ENCODE peak calls at places on chromosomes 4 and X, in seven cellular contexts. Y is brain microvascular endothelial cell, J is lower leg skin, K is coronary artery, V is tibial artery, M is fibroblast of lung, E is astrocyte of the spinal cord. Q is an unnamed sample.

GRCh38 chrX:9482408-9482807 is 17.6 kb downstream of the TBL1X start:
- DNase-seq in Y (no peak), J (no peak), K (no peak), V (no peak), M (no peak), E (no peak), Q (peak)

GRCh38 chr4:152979731-152980330 is 43.7 kb downstream of the FHDC1 start:
- DNase-seq in Y (no peak), J (no peak), K (no peak), V (no peak), M (no peak), E (no peak), Q (no peak)

GRCh38 chrX:41596586-41596985 is 92.2 kb upstream of the GPR34 start:
- DNase-seq in Y (peak), J (no peak), K (no peak), V (no peak), M (peak), E (peak), Q (no peak)

GRCh38 chr4:21380861-21381260 is 567.7 kb downstream of the KCNIP4 start:
- DNase-seq in Y (no peak), J (no peak), K (no peak), V (no peak), M (no peak), E (no peak), Q (no peak)

GRCh38 chr4:111837761-111838160 is 307.5 kb upstream of the FAM241A start:
- DNase-seq in Y (no peak), J (no peak), K (no peak), V (no peak), M (no peak), E (no peak), Q (no peak)

GRCh38 chrX:13898603-13899002 is 81.7 kb upstream of the GPM6B start:
- DNase-seq in Y (no peak), J (no peak), K (no peak), V (no peak), M (no peak), E (no peak), Q (peak)

GRCh38 chr4:48133668-48134444 is at the start of gene TXK:
- DNase-seq in Y (no peak), J (no peak), K (no peak), V (no peak), M (peak), E (peak), Q (no peak)

GRCh38 chrX:71103110-71103983 is 3.2 kb downstream of the CXorf65 start:
- DNase-seq in Y (no peak), J (no peak), K (no peak), V (no peak), M (no peak), E (no peak), Q (no peak)

GRCh38 chr4:40349561-40350198 is 14.5 kb downstream of the CHRNA9 start:
- DNase-seq in Y (peak), J (no peak), K (no peak), V (no peak), M (no peak), E (peak), Q (no peak)

GRCh38 chr4:69156913-69157312 is 57.6 kb downstream of the UGT2B11 start:
- DNase-seq in Y (no peak), J (no peak), K (no peak), V (no peak), M (no peak), E (no peak), Q (peak)

GRCh38 chr4:91283726-91284125 is 1020.0 kb upstream of the GRID2 start:
- DNase-seq in Y (no peak), J (no peak), K (no peak), V (no peak), M (no peak), E (no peak), Q (no peak)

GRCh38 chr4:74504212-74504611 is 59.3 kb downstream of the AREG start:
- DNase-seq in Y (peak), J (no peak), K (no peak), V (no peak), M (peak), E (peak), Q (peak)

GRCh38 chr4:108018884-108019187 is 29.1 kb downstream of the HADH start:
- DNase-seq in Y (no peak), J (no peak), K (no peak), V (no peak), M (no peak), E (no peak), Q (no peak)
- TF ChIP-seq CTCF in Y (no peak), J (no peak), K (peak), V (no peak), M (no peak), E (no peak), Q (no peak)

DNA sequence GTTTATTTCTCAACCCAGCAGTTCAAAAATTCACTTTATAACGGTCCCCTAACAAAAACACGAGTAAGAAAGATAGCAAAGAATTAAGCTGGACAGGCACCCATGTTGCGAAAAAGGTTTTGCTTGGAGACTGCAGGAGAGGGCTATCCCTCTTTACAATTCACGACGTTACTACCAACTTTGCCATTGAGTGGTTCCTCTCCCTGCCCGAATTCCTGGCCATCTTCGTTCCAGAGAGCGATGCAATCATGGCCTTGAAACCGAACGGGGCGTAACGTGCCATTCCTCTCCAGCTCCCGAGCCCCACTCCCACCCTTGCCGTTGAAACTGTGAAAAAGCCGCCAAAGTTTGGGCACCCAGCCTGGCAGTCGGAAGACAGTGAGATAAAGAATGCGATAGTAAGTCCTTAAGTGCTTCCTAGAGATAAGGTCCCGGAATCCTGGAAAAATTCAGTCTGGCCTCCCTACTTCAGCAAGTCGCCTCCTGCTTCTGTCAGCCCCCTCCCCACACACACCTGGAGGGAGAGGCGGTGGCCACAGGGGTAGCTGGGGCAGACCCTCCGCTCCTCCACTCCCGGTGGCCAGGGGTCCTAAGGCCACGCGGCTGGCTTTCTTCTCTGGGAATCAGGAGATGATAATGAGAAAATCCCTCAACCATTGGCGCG is 65.2 kb downstream of the FBXO8 start:
- DNase-seq in Y (no peak), J (no peak), K (no peak), V (no peak), M (peak), E (no peak), Q (no peak)
- H3K4me3 ChIP-seq in Y (no peak), J (no peak), K (peak), V (peak), M (peak), E (peak), Q (peak)

GRCh38 chr4:10625130-10625529 is 59.4 kb downstream of the CLNK start:
- DNase-seq in Y (no peak), J (no peak), K (no peak), V (no peak), M (no peak), E (peak), Q (no peak)

GRCh38 chr4:10620935-10621488 is 63.6 kb downstream of the CLNK start:
- DNase-seq in Y (no peak), J (no peak), K (no peak), V (no peak), M (no peak), E (no peak), Q (no peak)

GRCh38 chr4:10623862-10624261 is 60.7 kb downstream of the CLNK start:
- DNase-seq in Y (no peak), J (no peak), K (no peak), V (no peak), M (no peak), E (no peak), Q (no peak)

GRCh38 chr4:10623241-10623640 is 61.3 kb downstream of the CLNK start:
- DNase-seq in Y (peak), J (no peak), K (no peak), V (no peak), M (peak), E (peak), Q (no peak)

DNA sequence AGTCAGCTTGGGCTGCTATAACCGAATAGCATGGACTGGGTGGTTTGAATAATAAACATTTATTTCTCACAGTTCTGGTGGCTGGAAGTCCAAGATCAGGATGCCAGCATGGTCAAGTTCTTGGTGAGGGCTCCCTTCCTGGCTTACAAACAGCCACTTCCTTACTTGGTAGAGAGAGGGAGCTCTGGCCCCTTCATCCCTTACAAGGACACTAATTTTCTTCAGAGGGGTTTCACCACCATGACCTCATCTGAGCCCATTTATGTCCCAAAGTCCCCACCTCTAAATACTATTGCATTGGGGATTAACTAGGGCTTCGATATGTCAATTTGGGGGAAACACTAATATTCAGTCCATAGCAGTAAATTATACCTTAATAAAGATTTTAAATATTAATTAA is 61.8 kb downstream of the CLNK start:
- DNase-seq in Y (no peak), J (no peak), K (no peak), V (no peak), M (peak), E (no peak), Q (peak)
- TF ChIP-seq CTCF in Y (peak), J (no peak), K (no peak), V (no peak), M (peak), E (peak), Q (peak)

DNA sequence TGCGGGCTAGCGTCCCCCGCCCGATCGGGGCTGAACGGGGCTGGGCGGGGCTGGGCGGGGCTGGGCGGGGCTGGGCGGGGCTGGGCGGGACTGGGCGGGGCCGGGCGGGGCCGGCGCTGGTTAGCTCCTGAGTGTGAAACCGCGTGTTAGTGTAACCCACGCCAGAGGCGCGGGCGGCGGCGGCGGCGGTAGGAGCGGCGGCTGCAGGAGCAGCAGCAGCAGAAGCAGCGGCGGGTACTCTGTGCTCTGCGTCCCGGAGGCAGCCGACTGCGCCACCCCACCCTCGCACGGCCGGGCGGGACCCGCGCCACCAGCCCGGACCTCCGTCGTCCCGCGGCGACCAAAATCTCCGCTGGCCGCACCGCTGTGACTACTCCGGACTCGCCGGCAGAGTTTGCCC is 128.1 kb downstream of the LAS1L start:
- DNase-seq in Y (no peak), J (no peak), K (no peak), V (no peak), M (no peak), E (no peak), Q (no peak)
- H3K4me3 ChIP-seq in Y (no peak), J (no peak), K (peak), V (peak), M (no peak), E (no peak), Q (no peak)

DNA sequence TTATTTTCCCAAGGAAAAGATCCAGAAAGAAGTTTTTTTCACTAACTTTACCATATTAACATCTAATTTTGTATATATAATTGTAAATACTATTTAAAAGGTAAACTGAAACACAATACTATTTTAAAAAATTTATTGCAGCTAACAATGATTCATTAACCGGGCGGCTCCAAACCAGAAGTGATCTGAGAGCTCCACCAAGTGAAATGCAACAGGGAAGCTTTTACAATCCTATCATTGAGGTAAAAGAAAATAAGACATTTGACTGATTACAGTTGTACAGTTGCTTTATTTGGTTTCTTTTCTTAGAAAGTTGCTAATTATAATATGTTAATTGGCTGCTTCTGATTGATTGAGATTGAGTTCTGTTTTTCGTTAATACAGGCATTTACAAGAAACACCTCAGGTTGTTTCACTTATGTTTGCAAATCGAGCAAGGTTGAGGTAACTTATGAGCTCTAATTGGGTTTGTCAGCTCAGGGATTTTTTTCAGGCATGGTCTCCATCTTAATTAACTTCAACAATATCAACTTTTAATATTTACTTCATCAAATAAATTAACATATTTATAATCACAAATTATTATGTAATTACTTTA is 220.2 kb upstream of the UGT8 start:
- DNase-seq in Y (peak), J (no peak), K (no peak), V (no peak), M (peak), E (peak), Q (peak)
- TF ChIP-seq CTCF in Y (peak), J (no peak), K (peak), V (no peak), M (peak), E (peak), Q (peak)

GRCh38 chr4:127623755-127624087 is 9.0 kb upstream of the INTU start:
- DNase-seq in Y (peak), J (no peak), K (no peak), V (no peak), M (peak), E (peak), Q (peak)
- H3K4me3 ChIP-seq in Y (peak), J (peak), K (peak), V (peak), M (peak), E (peak), Q (peak)

GRCh38 chr4:156889616-156890594 is 81.7 kb downstream of the PDGFC start:
- DNase-seq in Y (peak), J (peak), K (no peak), V (peak), M (peak), E (peak), Q (peak)
- TF ChIP-seq CTCF in Y (no peak), J (no peak), K (no peak), V (no peak), M (no peak), E (no peak), Q (no peak)